ENCODE peak calls at places on chromosomes 3 and 15, in five cellular contexts. One of them, this sample, is unnamed.

GRCh38 chr3:43497905-43498365 is 123.9 kb downstream of the ANO10 start:
- DNase-seq in cardiac fibroblast: peak; percentile 51
- DNase-seq in HuH-7: no peak
- DNase-seq in activated T-cell treated with anti-CD3 and anti-CD28 coated beads for 1 hour: no peak
- DNase-seq in stomach: no peak
- DNase-seq in this sample: no peak

GRCh38 chr15:41892621-41893421 is 1.0 kb downstream of the SPTBN5 start:
- DNase-seq in cardiac fibroblast: no peak
- DNase-seq in HuH-7: no peak
- DNase-seq in activated T-cell treated with anti-CD3 and anti-CD28 coated beads for 1 hour: no peak
- DNase-seq in stomach: peak; percentile 92
- DNase-seq in this sample: no peak

GRCh38 chr3:105610473-105610872 is 243.8 kb downstream of the ALCAM start:
- DNase-seq in cardiac fibroblast: no peak
- DNase-seq in HuH-7: no peak
- DNase-seq in activated T-cell treated with anti-CD3 and anti-CD28 coated beads for 1 hour: no peak
- DNase-seq in stomach: no peak
- DNase-seq in this sample: no peak

GRCh38 chr3:55547086-55547666 is 60.1 kb upstream of the WNT5A start:
- DNase-seq in cardiac fibroblast: no peak
- DNase-seq in HuH-7: no peak
- DNase-seq in activated T-cell treated with anti-CD3 and anti-CD28 coated beads for 1 hour: no peak
- DNase-seq in stomach: no peak
- DNase-seq in this sample: no peak

GRCh38 chr3:108090066-108090700 is 648 bp downstream of the CD47 start:
- DNase-seq in cardiac fibroblast: peak; percentile 64
- DNase-seq in HuH-7: peak; percentile 48
- DNase-seq in activated T-cell treated with anti-CD3 and anti-CD28 coated beads for 1 hour: peak; percentile 35
- DNase-seq in stomach: peak; percentile 34
- DNase-seq in this sample: peak; percentile 54

GRCh38 chr3:194690501-194691372 is 5.1 kb downstream of the FAM43A start:
- DNase-seq in cardiac fibroblast: peak; percentile 49
- DNase-seq in HuH-7: no peak
- DNase-seq in activated T-cell treated with anti-CD3 and anti-CD28 coated beads for 1 hour: no peak
- DNase-seq in stomach: peak; percentile 9
- DNase-seq in this sample: no peak

GRCh38 chr15:56234804-56235203 is 8.9 kb downstream of the RFX7 start:
- DNase-seq in cardiac fibroblast: peak; percentile 93
- DNase-seq in HuH-7: no peak
- DNase-seq in activated T-cell treated with anti-CD3 and anti-CD28 coated beads for 1 hour: no peak
- DNase-seq in stomach: no peak
- DNase-seq in this sample: no peak

GRCh38 chr15:51229907-51230328 is 108.5 kb downstream of the CYP19A1 start:
- DNase-seq in cardiac fibroblast: peak; percentile 62
- DNase-seq in HuH-7: peak; percentile 21
- DNase-seq in activated T-cell treated with anti-CD3 and anti-CD28 coated beads for 1 hour: no peak
- DNase-seq in stomach: no peak
- DNase-seq in this sample: no peak

GRCh38 chr3:87127286-87127685 is 99.8 kb upstream of the CHMP2B start:
- DNase-seq in cardiac fibroblast: no peak
- DNase-seq in HuH-7: no peak
- DNase-seq in activated T-cell treated with anti-CD3 and anti-CD28 coated beads for 1 hour: no peak
- DNase-seq in stomach: no peak
- DNase-seq in this sample: no peak

GRCh38 chr15:39127925-39128617 is 452.8 kb upstream of the THBS1 start:
- DNase-seq in cardiac fibroblast: peak; percentile 98
- DNase-seq in HuH-7: peak; percentile 21
- DNase-seq in activated T-cell treated with anti-CD3 and anti-CD28 coated beads for 1 hour: no peak
- DNase-seq in stomach: no peak
- DNase-seq in this sample: no peak

GRCh38 chr15:83282859-83283812 is 1.3 kb downstream of the BNC1 start:
- DNase-seq in cardiac fibroblast: peak; percentile 49
- DNase-seq in HuH-7: no peak
- DNase-seq in activated T-cell treated with anti-CD3 and anti-CD28 coated beads for 1 hour: no peak
- DNase-seq in stomach: no peak
- DNase-seq in this sample: no peak

GRCh38 chr3:127988770-127989518 is 63.3 kb upstream of the SEC61A1 start:
- DNase-seq in cardiac fibroblast: no peak
- DNase-seq in HuH-7: no peak
- DNase-seq in activated T-cell treated with anti-CD3 and anti-CD28 coated beads for 1 hour: no peak
- DNase-seq in stomach: no peak
- DNase-seq in this sample: no peak

GRCh38 chr15:100200287-100200772 is 141.4 kb downstream of the ADAMTS17 start:
- DNase-seq in cardiac fibroblast: no peak
- DNase-seq in HuH-7: no peak
- DNase-seq in activated T-cell treated with anti-CD3 and anti-CD28 coated beads for 1 hour: no peak
- DNase-seq in stomach: no peak
- DNase-seq in this sample: no peak

GRCh38 chr3:192553707-192554106 is 173.6 kb downstream of the FGF12 start:
- DNase-seq in cardiac fibroblast: no peak
- DNase-seq in HuH-7: no peak
- DNase-seq in activated T-cell treated with anti-CD3 and anti-CD28 coated beads for 1 hour: no peak
- DNase-seq in stomach: no peak
- DNase-seq in this sample: no peak

GRCh38 chr3:43218156-43218555 is 68.2 kb upstream of the SNRK start:
- DNase-seq in cardiac fibroblast: no peak
- DNase-seq in HuH-7: no peak
- DNase-seq in activated T-cell treated with anti-CD3 and anti-CD28 coated beads for 1 hour: no peak
- DNase-seq in stomach: no peak
- DNase-seq in this sample: no peak

GRCh38 chr3:10813425-10813824 is 2.6 kb upstream of the SLC6A11 start:
- DNase-seq in cardiac fibroblast: no peak
- DNase-seq in HuH-7: no peak
- DNase-seq in activated T-cell treated with anti-CD3 and anti-CD28 coated beads for 1 hour: no peak
- DNase-seq in stomach: no peak
- DNase-seq in this sample: no peak

GRCh38 chr3:49712631-49713317 is 6.7 kb downstream of the AMIGO3 start:
- DNase-seq in cardiac fibroblast: no peak
- DNase-seq in HuH-7: no peak
- DNase-seq in activated T-cell treated with anti-CD3 and anti-CD28 coated beads for 1 hour: no peak
- DNase-seq in stomach: no peak
- DNase-seq in this sample: no peak

GRCh38 chr15:73994912-73995622 is 551 bp downstream of the PML start:
- DNase-seq in cardiac fibroblast: no peak
- DNase-seq in HuH-7: peak; percentile 26
- DNase-seq in activated T-cell treated with anti-CD3 and anti-CD28 coated beads for 1 hour: no peak
- DNase-seq in stomach: no peak
- DNase-seq in this sample: no peak

GRCh38 chr15:60682115-60682514 is 203.2 kb upstream of the ICE2 start:
- DNase-seq in cardiac fibroblast: peak; percentile 75
- DNase-seq in HuH-7: no peak
- DNase-seq in activated T-cell treated with anti-CD3 and anti-CD28 coated beads for 1 hour: no peak
- DNase-seq in stomach: no peak
- DNase-seq in this sample: no peak

GRCh38 chr3:152193673-152194267 is 75.0 kb upstream of the MBNL1 start:
- DNase-seq in cardiac fibroblast: no peak
- DNase-seq in HuH-7: no peak
- DNase-seq in activated T-cell treated with anti-CD3 and anti-CD28 coated beads for 1 hour: no peak
- DNase-seq in stomach: no peak
- DNase-seq in this sample: peak; percentile 16

GRCh38 chr3:44104668-44105321 is 136.9 kb upstream of the TOPAZ1 start:
- DNase-seq in cardiac fibroblast: peak; percentile 68
- DNase-seq in HuH-7: no peak
- DNase-seq in activated T-cell treated with anti-CD3 and anti-CD28 coated beads for 1 hour: no peak
- DNase-seq in stomach: no peak
- DNase-seq in this sample: no peak